ENCODE peak calls at places on chromosomes 1 and 21, in six cellular contexts. C is ascending aorta; N is stimulated activated naive CD4-positive, alpha-beta T cell; Z is neural crest cell; P is progenitor cell of endocrine pancreas; F is LNCaP clone FGC. Q is an unnamed sample.

GRCh38 chr1:159214149-159214760 is 9.6 kb downstream of the ACKR1 start:
- DNase-seq in C (no peak), N (no peak), Z (peak), P (peak), F (no peak), Q (peak)

GRCh38 chr1:184866991-184867788 is 107.1 kb downstream of the NIBAN1 start:
- DNase-seq in C (no peak), N (no peak), Z (no peak), P (no peak), F (no peak), Q (no peak)

GRCh38 chr1:16175610-16176553 is 20.0 kb upstream of the EPHA2 start:
- DNase-seq in C (peak), N (no peak), Z (no peak), P (no peak), F (no peak), Q (no peak)

GRCh38 chr1:94725566-94725965 is 94.6 kb upstream of the SLC44A3 start:
- DNase-seq in C (no peak), N (no peak), Z (no peak), P (no peak), F (no peak), Q (no peak)

GRCh38 chr1:3530931-3531818 is 76.7 kb downstream of the ARHGEF16 start:
- DNase-seq in C (peak), N (peak), Z (peak), P (peak), F (peak), Q (no peak)

GRCh38 chr1:170664283-170664827 is 424 bp downstream of the PRRX1 start:
- DNase-seq in C (no peak), N (no peak), Z (no peak), P (no peak), F (no peak), Q (no peak)

GRCh38 chr21:42233067-42233981 is 14.4 kb downstream of the ABCG1 start:
- DNase-seq in C (peak), N (peak), Z (no peak), P (no peak), F (no peak), Q (no peak)

GRCh38 chr1:42838482-42839190 is 7.8 kb upstream of the ZNF691 start:
- DNase-seq in C (no peak), N (no peak), Z (no peak), P (no peak), F (no peak), Q (no peak)

GRCh38 chr1:205186191-205186590 is 25.3 kb downstream of the DSTYK start:
- DNase-seq in C (no peak), N (no peak), Z (no peak), P (no peak), F (no peak), Q (no peak)

GRCh38 chr1:91889717-91890459 is 3.9 kb upstream of the TGFBR3 start:
- DNase-seq in C (no peak), N (no peak), Z (no peak), P (no peak), F (peak), Q (no peak)

GRCh38 chr1:110674337-110675059 is at the start of gene KCNA3:
- DNase-seq in C (no peak), N (peak), Z (peak), P (peak), F (no peak), Q (peak)

GRCh38 chr21:36059823-36060158 is 535 bp downstream of the SETD4 start:
- DNase-seq in C (no peak), N (no peak), Z (no peak), P (peak), F (no peak), Q (no peak)

GRCh38 chr1:152026895-152027294 is 9.9 kb downstream of the S100A11 start:
- DNase-seq in C (no peak), N (no peak), Z (no peak), P (no peak), F (no peak), Q (no peak)